ENCODE peak calls at places on chromosomes 6 and 20, in five cellular contexts. T is neural progenitor cell, G is heart right ventricle, A is stomach, Q is endodermal cell. E is an unnamed sample.

GRCh38 chr6:153503810-153504209 is 372.7 kb upstream of the RGS17 start:
- DNase-seq in T (peak; percentile 51), G (no peak), A (no peak), Q (peak; percentile 72), E (no peak)

GRCh38 chr20:16308754-16309153 is 264.5 kb downstream of the KIF16B start:
- DNase-seq in T (no peak), G (no peak), A (no peak), Q (no peak), E (no peak)

GRCh38 chr6:2622683-2623082 is 128.0 kb downstream of the MYLK4 start:
- DNase-seq in T (no peak), G (no peak), A (no peak), Q (no peak), E (no peak)

GRCh38 chr6:10215711-10216110 is 199.2 kb downstream of the TFAP2A start:
- DNase-seq in T (no peak), G (no peak), A (no peak), Q (no peak), E (no peak)

GRCh38 chr6:127100510-127101140 is 17.8 kb upstream of the RSPO3 start:
- DNase-seq in T (no peak), G (no peak), A (no peak), Q (no peak), E (no peak)

GRCh38 chr6:30530013-30530412 is 26.3 kb downstream of the GNL1 start:
- DNase-seq in T (no peak), G (no peak), A (no peak), Q (no peak), E (no peak)

GRCh38 chr20:19566226-19566960 is 191.7 kb upstream of the RIN2 start:
- DNase-seq in T (no peak), G (no peak), A (no peak), Q (no peak), E (no peak)

GRCh38 chr6:159062965-159063364 is 18.2 kb upstream of the TAGAP start:
- DNase-seq in T (no peak), G (no peak), A (no peak), Q (no peak), E (no peak)

GRCh38 chr6:84643778-84644177 is 120.6 kb downstream of the TBX18 start:
- DNase-seq in T (no peak), G (no peak), A (no peak), Q (no peak), E (no peak)

GRCh38 chr6:29656157-29656556 is 735 bp upstream of the MOG start:
- DNase-seq in T (no peak), G (no peak), A (no peak), Q (no peak), E (no peak)

GRCh38 chr6:29589423-29590048 is 4.6 kb downstream of the OR2H2 start:
- DNase-seq in T (peak; percentile 52), G (no peak), A (peak; percentile 34), Q (peak; percentile 86), E (no peak)

GRCh38 chr6:83378621-83379388 is 52.0 kb downstream of the ME1 start:
- DNase-seq in T (no peak), G (no peak), A (no peak), Q (no peak), E (no peak)

GRCh38 chr20:59124326-59125029 is 39.1 kb upstream of the ZNF831 start:
- DNase-seq in T (no peak), G (no peak), A (no peak), Q (no peak), E (no peak)

GRCh38 chr6:133227344-133227743 is 13.8 kb upstream of the EYA4 start:
- DNase-seq in T (no peak), G (no peak), A (no peak), Q (no peak), E (no peak)

GRCh38 chr6:12751694-12752304 is 35.2 kb downstream of the PHACTR1 start:
- DNase-seq in T (peak; percentile 88), G (peak; percentile 43), A (peak; percentile 55), Q (peak; percentile 92), E (no peak)

GRCh38 chr6:89941847-89942497 is 47.7 kb downstream of the GJA10 start:
- DNase-seq in T (no peak), G (no peak), A (no peak), Q (no peak), E (no peak)

GRCh38 chr20:22963581-22963980 is 71.5 kb upstream of the SSTR4 start:
- DNase-seq in T (no peak), G (no peak), A (no peak), Q (peak; percentile 57), E (no peak)
- TF ChIP-seq CTCF in T (no peak), G (no peak), A (no peak), Q (peak; percentile 33), E (no peak)

DNA sequence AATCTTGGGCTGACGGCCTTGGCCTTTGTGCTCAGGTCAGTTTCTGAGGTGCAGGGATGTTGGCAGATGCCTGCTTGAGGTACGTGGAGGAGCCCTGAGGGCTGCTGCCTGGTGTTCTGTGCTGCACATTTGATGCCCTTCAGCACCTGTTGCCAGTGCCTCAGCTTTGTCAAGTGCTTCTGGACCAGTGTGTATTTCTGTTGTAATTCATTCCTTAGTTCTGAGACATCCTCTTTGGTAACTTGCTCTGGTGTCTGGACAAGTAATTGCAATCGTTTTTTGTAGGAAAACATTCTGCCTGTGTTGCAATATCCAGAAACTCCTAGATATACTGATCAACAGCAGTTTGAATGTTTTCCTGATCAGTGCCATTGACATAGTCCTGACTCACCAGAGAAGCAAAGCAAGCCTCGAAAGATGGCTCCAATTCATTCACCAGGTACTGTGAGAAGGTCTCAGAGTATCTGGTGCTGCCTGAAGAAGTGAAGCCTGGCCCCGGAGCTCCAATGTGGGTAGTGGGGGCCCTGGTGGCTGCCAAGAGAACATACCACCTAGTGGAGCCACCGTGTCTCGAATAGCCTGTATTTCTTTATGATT is 26.7 kb downstream of the ZNF337 start:
- DNase-seq in T (peak; percentile 6), G (no peak), A (no peak), Q (peak; percentile 76), E (no peak)
- TF ChIP-seq CTCF in T (peak; percentile 25), G (no peak), A (no peak), Q (peak; percentile 75), E (no peak)

GRCh38 chr20:32018269-32019155 is 8.3 kb downstream of the CCM2L start:
- DNase-seq in T (peak; percentile 92), G (peak; percentile 64), A (peak; percentile 75), Q (peak; percentile 99), E (peak; percentile 55)
- TF ChIP-seq CTCF in T (no peak), G (no peak), A (no peak), Q (peak; percentile 29), E (no peak)

DNA sequence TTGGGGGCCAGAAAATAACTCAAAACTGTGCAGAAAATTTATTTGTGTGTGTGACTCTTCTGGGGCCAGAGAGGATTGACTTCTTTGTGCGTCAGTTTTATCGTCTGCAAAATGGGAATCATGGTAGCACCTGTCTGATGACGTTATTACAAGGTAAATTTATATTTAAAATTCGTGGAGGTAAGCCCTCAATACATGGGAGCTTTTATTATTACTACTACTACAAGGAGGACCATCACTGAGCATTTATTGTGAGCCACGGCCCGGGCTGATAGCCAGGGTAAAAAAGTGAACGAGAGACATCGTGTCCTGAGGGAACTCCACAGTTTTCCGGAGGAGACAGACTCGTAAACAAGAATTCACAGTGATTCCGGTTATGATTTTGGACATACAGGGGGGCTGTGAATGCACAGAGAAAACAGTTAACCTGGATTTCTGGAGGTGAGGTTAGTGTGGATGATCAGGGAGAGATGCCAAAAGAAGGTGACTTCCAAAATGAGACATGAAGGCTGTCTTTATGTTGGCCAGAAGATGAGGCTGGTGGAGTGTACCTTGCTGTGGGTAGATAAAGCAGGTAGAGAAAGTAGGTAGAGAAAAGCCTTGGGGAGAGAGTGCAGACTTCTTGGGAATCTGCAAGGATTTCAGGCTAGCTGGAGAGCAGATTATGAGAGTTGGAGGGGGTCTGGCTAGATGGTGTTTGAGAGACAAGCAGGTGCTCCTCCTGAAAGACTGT is 10.5 kb upstream of the SERINC3 start:
- DNase-seq in T (peak; percentile 18), G (peak; percentile 32), A (no peak), Q (no peak), E (no peak)
- TF ChIP-seq CTCF in T (no peak), G (no peak), A (no peak), Q (no peak), E (no peak)

DNA sequence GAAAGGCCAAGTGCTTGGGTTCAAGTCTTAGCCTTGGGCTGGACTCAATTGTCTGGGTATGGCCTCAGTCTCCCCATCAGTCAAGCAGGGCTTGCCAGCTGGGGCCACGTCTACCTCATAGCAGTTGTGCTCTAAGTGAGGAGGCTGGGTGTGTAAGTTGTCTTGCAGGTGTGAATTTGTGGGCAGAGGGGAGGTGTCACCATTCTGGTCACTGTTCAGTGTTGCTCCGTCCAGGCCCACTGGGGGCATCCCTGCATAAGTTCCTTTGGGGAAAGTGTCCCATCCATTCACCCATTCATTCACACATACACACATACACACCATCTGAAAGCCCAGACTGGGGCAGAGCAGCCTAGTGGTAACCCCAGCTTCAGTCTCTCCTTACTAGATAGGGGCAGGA is 36.3 kb downstream of the TFEB start:
- DNase-seq in T (no peak), G (no peak), A (no peak), Q (no peak), E (no peak)
- TF ChIP-seq CTCF in T (no peak), G (no peak), A (no peak), Q (no peak), E (no peak)

DNA sequence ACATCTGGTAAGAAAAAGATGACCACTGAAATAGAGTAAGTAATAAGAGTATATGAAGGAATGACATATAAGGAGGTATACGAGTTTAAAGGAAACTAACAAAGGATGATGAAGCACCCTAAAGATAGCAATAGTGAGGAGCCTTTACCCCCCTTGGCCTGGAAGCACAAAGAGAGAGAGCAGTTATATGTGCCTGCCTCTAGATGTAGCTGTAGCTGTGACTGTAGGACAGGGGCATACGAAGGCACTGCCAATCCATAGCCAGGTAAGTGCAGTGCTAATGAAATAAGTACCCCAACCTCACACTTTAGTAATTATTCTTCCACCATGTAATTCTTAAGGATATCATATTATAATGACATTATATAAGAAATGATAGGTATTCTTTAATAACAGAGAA is 90.1 kb upstream of the FKBP1C start:
- DNase-seq in T (no peak), G (no peak), A (no peak), Q (no peak), E (no peak)
- TF ChIP-seq CTCF in T (peak; percentile 16), G (no peak), A (no peak), Q (peak; percentile 70), E (no peak)

GRCh38 chr6:141267420-141267819 is 865.3 kb upstream of the GJE1 start:
- DNase-seq in T (no peak), G (no peak), A (no peak), Q (no peak), E (no peak)

GRCh38 chr6:141265748-141266647 is 866.7 kb upstream of the GJE1 start:
- DNase-seq in T (no peak), G (no peak), A (no peak), Q (no peak), E (no peak)

GRCh38 chr6:141264101-141264500 is 868.6 kb upstream of the GJE1 start:
- DNase-seq in T (no peak), G (no peak), A (no peak), Q (no peak), E (no peak)

GRCh38 chr6:141269684-141270083 is 863.0 kb upstream of the GJE1 start:
- DNase-seq in T (no peak), G (no peak), A (no peak), Q (no peak), E (no peak)
- TF ChIP-seq CTCF in T (no peak), G (no peak), A (no peak), Q (no peak), E (no peak)

DNA sequence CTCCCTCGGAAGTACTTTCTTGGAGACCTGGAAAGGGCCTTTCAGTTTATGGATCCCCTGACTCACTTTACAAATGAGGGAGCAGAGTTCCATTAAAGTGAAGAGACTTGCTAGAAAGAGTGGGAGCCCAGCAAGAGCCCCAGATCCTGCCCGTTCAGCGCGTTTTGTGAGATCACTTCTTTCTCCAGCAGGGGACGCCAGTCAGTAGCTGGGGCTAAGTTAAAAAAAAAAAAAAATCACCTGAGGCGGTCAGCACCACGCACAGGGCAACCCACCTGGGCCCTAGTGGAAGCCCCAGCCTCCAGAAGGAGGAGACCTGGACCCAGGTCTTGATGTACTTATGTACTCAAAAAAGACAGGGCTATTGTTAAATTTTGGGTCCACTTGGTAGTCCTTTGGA is 274.5 kb upstream of the RNF24 start:
- DNase-seq in T (no peak), G (no peak), A (no peak), Q (peak; percentile 53), E (no peak)
- TF ChIP-seq CTCF in T (peak; percentile 6), G (no peak), A (no peak), Q (peak; percentile 48), E (no peak)